ENCODE peak calls at places on chromosomes 4 and X, in five cellular contexts. I is mammary epithelial cell, K is BJ, H is right atrium auricular region, Y is WTC11. P is an unnamed sample.

GRCh38 chrX:110182865-110183264 is 135.0 kb downstream of the AMMECR1 start:
- DNase-seq in I (no peak), Y (no peak), K (no peak), H (no peak), P (no peak)

GRCh38 chr4:93199492-93199891 is 629.1 kb upstream of the ATOH1 start:
- DNase-seq in Y (peak), I (peak), H (no peak), K (no peak), P (peak)

GRCh38 chrX:124242160-124242559 is 90.3 kb upstream of the TEX13D start:
- DNase-seq in Y (no peak), K (no peak), H (no peak), I (no peak), P (peak)

GRCh38 chr4:8078109-8078494 is 80.5 kb downstream of the ABLIM2 start:
- DNase-seq in Y (no peak), I (no peak), H (no peak), K (no peak), P (no peak)

GRCh38 chr4:25113915-25114904 is 46.0 kb downstream of the SEPSECS start:
- DNase-seq in Y (no peak), K (peak), H (no peak), I (peak), P (peak)

GRCh38 chr4:115944146-115944905 is 830.9 kb upstream of the NDST4 start:
- DNase-seq in Y (no peak), K (no peak), I (no peak), H (no peak), P (no peak)

GRCh38 chrX:1385251-1385794 is 6.6 kb downstream of the SLC25A6 start:
- DNase-seq in K (no peak), Y (peak), H (peak), I (no peak), P (no peak)

GRCh38 chr4:151691639-151692442 is 69.0 kb downstream of the GATB start:
- DNase-seq in H (no peak), K (no peak), I (no peak), Y (no peak), P (peak)

GRCh38 chr4:111959202-111959601 is 186.1 kb upstream of the FAM241A start:
- DNase-seq in I (peak), K (no peak), Y (no peak), H (no peak), P (peak)

GRCh38 chr4:139083533-139084424 is 68.2 kb downstream of the NOCT start:
- DNase-seq in I (peak), H (peak), Y (peak), K (no peak), P (peak)
- TF ChIP-seq CTCF in I (no peak), H (peak), Y (no peak), K (peak), P (peak)

GRCh38 chr4:69073375-69073774 is 22.9 kb upstream of the UGT2B7 start:
- DNase-seq in K (no peak), Y (no peak), H (no peak), I (no peak), P (no peak)

GRCh38 chr4:69071286-69071685 is 25.0 kb upstream of the UGT2B7 start:
- DNase-seq in H (no peak), I (no peak), Y (no peak), K (no peak), P (no peak)

GRCh38 chr4:69066945-69067344 is 29.3 kb upstream of the UGT2B7 start:
- DNase-seq in H (no peak), Y (no peak), K (no peak), I (peak), P (no peak)

GRCh38 chr4:69069085-69069484 is 27.2 kb upstream of the UGT2B7 start:
- DNase-seq in Y (no peak), K (no peak), H (no peak), I (no peak), P (no peak)

GRCh38 chr4:69070590-69070989 is 25.7 kb upstream of the UGT2B7 start:
- DNase-seq in Y (no peak), H (no peak), I (no peak), K (no peak), P (no peak)
- TF ChIP-seq CTCF in Y (no peak), H (no peak), I (no peak), K (no peak), P (no peak)

DNA sequence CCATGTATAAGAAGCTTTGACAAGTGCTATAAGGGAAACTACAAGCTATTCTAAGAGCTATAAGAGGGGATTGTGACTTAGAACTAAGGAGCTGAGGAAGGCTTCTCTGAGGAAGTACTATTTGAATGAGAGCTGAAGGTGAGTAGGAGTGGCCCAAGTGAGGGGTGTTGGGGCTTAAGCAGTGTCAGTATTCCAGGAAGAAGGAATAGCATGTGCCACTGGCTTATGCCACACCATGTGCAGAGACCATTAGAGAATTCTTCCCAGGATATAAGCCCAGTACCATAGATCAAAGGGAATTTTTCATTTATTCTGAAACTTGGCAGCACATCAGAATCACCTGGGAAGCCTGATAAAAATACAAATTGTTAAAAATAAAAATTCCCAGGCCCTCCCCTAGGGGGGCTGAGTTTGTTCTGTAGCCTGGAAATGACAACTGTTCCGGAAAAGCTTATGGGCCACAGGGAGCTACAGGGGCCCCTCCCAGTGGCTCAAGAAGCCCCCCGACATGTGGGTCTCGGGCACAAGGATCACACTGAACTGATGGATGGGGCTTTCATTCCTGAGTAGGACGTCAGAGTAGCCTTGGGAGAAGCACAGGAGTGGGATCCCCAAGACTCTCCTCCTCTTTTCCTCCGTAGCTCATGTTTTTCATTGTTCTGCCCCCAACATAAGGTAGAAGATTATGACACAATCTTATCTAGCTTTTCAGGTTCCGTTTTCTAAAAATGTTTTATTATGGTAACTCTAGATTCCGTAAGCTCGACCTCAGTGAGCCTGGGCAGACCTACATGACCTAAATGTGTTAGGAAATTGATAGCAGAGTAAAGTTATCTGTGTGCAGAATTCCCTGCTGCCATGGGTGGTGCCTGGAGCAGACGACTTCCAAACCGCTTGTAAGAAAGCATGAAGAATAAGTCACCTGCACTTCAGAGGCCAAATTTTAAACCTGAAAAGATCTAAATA is 119.3 kb downstream of the AFF1 start:
- DNase-seq in I (no peak), H (no peak), K (no peak), Y (no peak), P (no peak)
- TF ChIP-seq CTCF in I (no peak), H (no peak), K (no peak), Y (no peak), P (no peak)

DNA sequence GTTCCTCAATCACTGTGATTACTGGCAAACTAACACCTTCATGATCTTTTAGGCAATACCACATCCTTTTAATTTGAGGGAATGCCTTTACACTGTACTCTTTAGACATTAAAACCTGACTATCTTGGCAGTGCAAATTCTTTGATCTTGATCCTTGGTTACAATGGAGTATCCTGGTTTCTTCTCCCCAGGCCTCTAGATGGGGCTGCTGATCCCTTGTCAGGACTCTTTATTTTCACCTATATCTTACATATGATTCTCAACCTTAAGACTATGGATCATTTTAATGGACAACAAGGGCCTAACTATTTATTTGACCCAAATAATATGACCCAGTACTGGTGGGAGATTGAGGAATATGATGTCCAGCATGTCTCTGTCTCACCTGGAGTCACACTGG is 1005.5 kb upstream of the INTU start:
- DNase-seq in I (peak), Y (peak), K (no peak), H (no peak), P (no peak)
- TF ChIP-seq CTCF in I (peak), Y (no peak), K (peak), H (peak), P (peak)

GRCh38 chr4:68167166-68167565 is 37.5 kb upstream of the TMPRSS11F start:
- DNase-seq in I (no peak), Y (no peak), K (no peak), H (no peak), P (no peak)
- TF ChIP-seq CTCF in I (no peak), Y (no peak), K (no peak), H (no peak), P (no peak)

GRCh38 chrX:7514871-7515599 is 327.9 kb upstream of the VCX start:
- DNase-seq in K (no peak), I (peak), Y (no peak), H (no peak), P (peak)

GRCh38 chrX:7515681-7516413 is 327.1 kb upstream of the VCX start:
- DNase-seq in K (no peak), I (peak), Y (no peak), H (no peak), P (peak)
- TF ChIP-seq CTCF in K (no peak), I (no peak), Y (no peak), H (no peak), P (no peak)